ENCODE peak calls at places on chromosomes 16 and 17, in eight cellular contexts. J is prostate gland, B is brain microvascular endothelial cell, X is tibial artery, G is ascending aorta, U is GM23248, T is SJSA1, D is left ventricle myocardium inferior. O is an unnamed sample.

GRCh38 chr16:68503334-68503733 is 35.8 kb upstream of the ZFP90 start:
- DNase-seq in D (no peak), X (no peak), J (no peak), G (no peak), B (no peak), T (no peak), U (peak), O (no peak)

GRCh38 chr17:10857976-10858375 is 20.1 kb upstream of the PIRT start:
- DNase-seq in T (no peak), G (no peak), U (no peak), X (no peak), D (no peak), B (no peak), J (no peak), O (no peak)

GRCh38 chr17:19345486-19346350 is 16.8 kb downstream of the B9D1 start:
- DNase-seq in X (peak), J (no peak), U (no peak), B (no peak), G (no peak), T (no peak), D (no peak), O (peak)

GRCh38 chr16:53822936-53823529 is 119.1 kb downstream of the FTO start:
- DNase-seq in U (peak), B (no peak), J (no peak), X (no peak), G (no peak), T (peak), D (no peak), O (no peak)

GRCh38 chr16:46808997-46809396 is 22.0 kb downstream of the C16orf87 start:
- DNase-seq in X (no peak), G (no peak), U (no peak), B (no peak), D (no peak), J (no peak), T (no peak), O (no peak)

GRCh38 chr17:39110435-39111136 is 40.9 kb downstream of the PLXDC1 start:
- DNase-seq in T (no peak), G (no peak), B (no peak), D (no peak), J (no peak), X (no peak), U (no peak), O (no peak)

GRCh38 chr17:75557075-75557851 is 30.3 kb upstream of the MYO15B start:
- DNase-seq in J (peak), D (no peak), U (peak), G (no peak), X (no peak), T (no peak), B (peak), O (peak)

GRCh38 chr17:13421581-13421980 is 180.1 kb downstream of the HS3ST3A1 start:
- DNase-seq in U (peak), J (no peak), G (no peak), T (no peak), B (no peak), D (no peak), X (no peak), O (no peak)

GRCh38 chr17:56735842-56736241 is 97.9 kb downstream of the C17orf67 start:
- DNase-seq in B (no peak), G (no peak), X (no peak), J (no peak), U (no peak), D (no peak), T (no peak), O (no peak)

GRCh38 chr17:61168506-61168905 is 231.1 kb upstream of the TBX2 start:
- DNase-seq in B (peak), T (no peak), G (no peak), J (no peak), U (peak), D (no peak), X (no peak), O (no peak)

GRCh38 chr16:81889896-81890634 is 111.0 kb downstream of the PLCG2 start:
- DNase-seq in B (peak), T (peak), U (peak), J (peak), X (no peak), G (no peak), D (no peak), O (peak)

GRCh38 chr17:76500745-76501017 is 542 bp downstream of the RHBDF2 start:
- DNase-seq in J (no peak), B (no peak), U (no peak), X (no peak), D (no peak), G (no peak), T (no peak), O (no peak)

GRCh38 chr17:76417499-76418143 is 33.2 kb downstream of the SPHK1 start:
- DNase-seq in X (peak), D (no peak), G (no peak), U (no peak), T (no peak), J (no peak), B (no peak), O (no peak)

GRCh38 chr17:49086316-49086605 is 46.3 kb upstream of the B4GALNT2 start:
- DNase-seq in X (no peak), T (no peak), U (no peak), D (no peak), G (no peak), J (no peak), B (no peak), O (no peak)

GRCh38 chr17:20961551-20961950 is 81.3 kb downstream of the USP22 start:
- DNase-seq in B (peak), T (no peak), X (no peak), J (no peak), G (no peak), D (no peak), U (no peak), O (no peak)

GRCh38 chr17:4053596-4053995 is 89.2 kb downstream of the ZZEF1 start:
- DNase-seq in X (no peak), U (no peak), D (no peak), B (no peak), T (no peak), G (no peak), J (no peak), O (no peak)

GRCh38 chr17:73902416-73903181 is 258.4 kb upstream of the SDK2 start:
- DNase-seq in T (no peak), J (no peak), D (no peak), U (no peak), X (no peak), G (no peak), B (no peak), O (no peak)

GRCh38 chr17:33725675-33726271 is 432.7 kb upstream of the ASIC2 start:
- DNase-seq in G (no peak), B (peak), J (no peak), X (no peak), U (peak), D (peak), T (no peak), O (no peak)

GRCh38 chr17:77400445-77400870 is 259.7 kb downstream of the SEC14L1 start:
- DNase-seq in X (peak), D (peak), U (peak), G (no peak), T (no peak), J (no peak), B (peak), O (no peak)

GRCh38 chr17:16873654-16874035 is 98.3 kb downstream of the TNFRSF13B start:
- DNase-seq in T (no peak), U (no peak), G (no peak), B (no peak), D (no peak), J (no peak), X (no peak), O (no peak)

GRCh38 chr17:11779906-11780305 is 181.6 kb downstream of the DNAH9 start:
- DNase-seq in T (no peak), X (no peak), J (no peak), D (no peak), G (no peak), B (no peak), U (no peak), O (no peak)

GRCh38 chr17:78318407-78318806 is 41.5 kb downstream of the SOCS3 start:
- DNase-seq in B (no peak), U (no peak), J (no peak), T (no peak), G (no peak), D (no peak), X (no peak), O (no peak)

GRCh38 chr17:54452666-54453348 is 447.8 kb upstream of the TOM1L1 start:
- DNase-seq in D (no peak), J (no peak), T (no peak), X (no peak), G (no peak), B (no peak), U (peak), O (no peak)

GRCh38 chr17:2266045-2266864 is 37.3 kb downstream of the SMG6 start:
- DNase-seq in D (no peak), J (no peak), B (no peak), U (no peak), G (peak), T (no peak), X (no peak), O (no peak)

GRCh38 chr17:866568-867087 is 84.5 kb downstream of the MRM3 start:
- DNase-seq in D (no peak), J (peak), G (no peak), U (no peak), B (no peak), T (no peak), X (no peak), O (no peak)

GRCh38 chr16:31458073-31458834 is 1.0 kb upstream of the ARMC5 start:
- DNase-seq in J (no peak), T (peak), U (peak), X (peak), D (no peak), G (no peak), B (peak), O (no peak)

GRCh38 chr16:77897038-77897437 is 108.7 kb downstream of the VAT1L start:
- DNase-seq in T (no peak), U (peak), B (no peak), G (no peak), J (no peak), X (no peak), D (no peak), O (no peak)

GRCh38 chr17:44527102-44527501 is 23.9 kb upstream of the GPATCH8 start:
- DNase-seq in X (no peak), J (no peak), D (no peak), G (no peak), B (no peak), T (no peak), U (no peak), O (no peak)

GRCh38 chr17:81299846-81300585 is 4.9 kb upstream of the SLC38A10 start:
- DNase-seq in X (no peak), B (no peak), J (no peak), D (no peak), T (no peak), U (no peak), G (no peak), O (no peak)
- H3K27ac ChIP-seq in X (no peak), B (no peak), J (no peak), D (no peak), T (no peak), U (no peak), G (no peak), O (no peak)

GRCh38 chr16:57622361-57623250 is 5.8 kb upstream of the ADGRG1 start:
- DNase-seq in T (no peak), J (no peak), U (no peak), G (no peak), B (peak), X (peak), D (no peak), O (no peak)
- H3K4me3 ChIP-seq in T (no peak), J (no peak), U (no peak), G (no peak), B (no peak), X (no peak), D (no peak), O (no peak)

DNA sequence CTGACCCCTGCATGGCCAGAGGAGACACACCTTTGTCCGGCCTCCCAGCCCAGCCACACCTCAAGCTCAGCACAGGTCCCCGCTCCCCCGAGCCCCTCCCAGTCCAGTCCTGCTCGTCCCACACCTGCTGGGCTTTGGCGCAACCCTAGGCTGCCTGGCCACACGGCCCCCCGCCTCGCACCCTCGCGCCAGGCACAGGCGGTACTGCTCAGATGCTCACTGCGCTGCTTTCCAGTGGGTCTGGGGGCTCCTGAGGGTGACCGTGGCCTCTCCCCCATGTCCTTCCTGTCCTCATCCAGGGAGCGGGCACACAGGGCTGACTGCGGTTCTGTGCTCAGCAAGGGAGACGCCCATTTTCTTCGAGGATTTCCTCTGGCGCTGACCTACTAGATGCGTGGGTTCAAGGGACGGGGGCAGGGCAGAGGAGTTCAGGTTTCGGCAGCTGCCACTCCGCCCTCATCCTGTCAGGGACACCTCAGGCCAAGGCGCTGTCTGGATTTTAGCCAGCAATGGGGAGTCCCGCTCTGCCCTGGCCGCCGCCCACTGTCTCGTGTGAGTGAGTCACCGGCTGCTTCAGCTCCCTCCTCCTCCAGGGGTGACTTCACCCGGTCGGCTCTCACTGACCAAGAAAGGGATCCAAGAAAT is 118.0 kb upstream of the ZNF469 start:
- DNase-seq in D (peak), G (peak), U (peak), J (peak), X (peak), T (peak), B (peak), O (peak)
- H3K27ac ChIP-seq in D (no peak), G (no peak), U (no peak), J (peak), X (peak), T (no peak), B (peak), O (peak)

DNA sequence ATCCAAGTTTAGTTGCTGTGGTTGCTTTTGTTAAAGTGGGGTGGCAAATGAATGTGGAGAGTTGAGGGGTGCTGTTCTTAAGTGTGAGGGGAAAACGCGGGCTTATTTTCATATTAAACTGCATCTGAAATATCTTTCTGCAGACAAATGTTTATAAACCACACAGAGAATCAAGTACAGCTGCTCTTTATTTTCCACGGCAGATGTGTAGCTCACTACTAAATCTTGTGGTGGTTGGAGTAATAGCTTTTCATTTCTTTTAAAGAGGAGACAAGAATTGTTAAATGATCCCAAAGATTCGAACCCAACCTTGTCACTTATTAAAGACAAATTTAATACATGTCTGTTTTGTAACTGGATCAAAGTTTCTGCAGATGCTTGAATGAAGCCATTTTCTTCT is 2.1 kb downstream of the CLTC start:
- DNase-seq in B (no peak), X (no peak), J (no peak), T (no peak), D (no peak), G (no peak), U (peak), O (no peak)
- H3K4me3 ChIP-seq in B (peak), X (peak), J (peak), T (peak), D (peak), G (peak), U (peak), O (no peak)

O was measured in uterus.